ENCODE peak calls at places on chromosomes 13 and 19, in eight cellular contexts. W, S, O, B, F, Q, J and R are unnamed samples.

GRCh38 chr13:39577203-39577602 is 25.8 kb downstream of the LHFPL6 start:
- DNase-seq in W (no peak), S (no peak), O (no peak), B (no peak), F (no peak), Q (no peak), J (no peak), R (no peak)

GRCh38 chr19:4023600-4024398 is 16.3 kb downstream of the PIAS4 start:
- DNase-seq in W (no peak), S (no peak), O (no peak), B (peak), F (no peak), Q (no peak), J (no peak), R (no peak)

GRCh38 chr19:10776900-10777650 is 58.9 kb downstream of the TMED1 start:
- DNase-seq in W (no peak), S (no peak), O (no peak), B (no peak), F (no peak), Q (no peak), J (no peak), R (no peak)

GRCh38 chr19:38046254-38047047 is 139.4 kb downstream of the SIPA1L3 start:
- DNase-seq in W (no peak), S (no peak), O (no peak), B (no peak), F (no peak), Q (no peak), J (no peak), R (no peak)

GRCh38 chr19:30229524-30230174 is 142.5 kb upstream of the ZNF536 start:
- DNase-seq in W (no peak), S (peak), O (peak), B (peak), F (peak), Q (no peak), J (no peak), R (no peak)

GRCh38 chr13:46341112-46341711 is 45.8 kb downstream of the RUBCNL start:
- DNase-seq in W (no peak), S (no peak), O (no peak), B (no peak), F (no peak), Q (no peak), J (peak), R (no peak)

GRCh38 chr19:18322318-18322758 is 538 bp downstream of the LSM4 start:
- DNase-seq in W (peak), S (peak), O (no peak), B (peak), F (peak), Q (peak), J (no peak), R (no peak)

GRCh38 chr19:39820696-39821095 is 13.3 kb downstream of the DYRK1B start:
- DNase-seq in W (no peak), S (no peak), O (no peak), B (no peak), F (no peak), Q (no peak), J (no peak), R (no peak)

GRCh38 chr13:77002590-77003190 is 10.8 kb downstream of the CLN5 start:
- DNase-seq in W (peak), S (no peak), O (no peak), B (peak), F (peak), Q (no peak), J (no peak), R (no peak)

GRCh38 chr13:53342623-53343022 is 314.0 kb downstream of the OLFM4 start:
- DNase-seq in W (no peak), S (no peak), O (no peak), B (no peak), F (no peak), Q (no peak), J (no peak), R (no peak)

GRCh38 chr13:36175621-36176020 is 38.7 kb downstream of the SOHLH2 start:
- DNase-seq in W (no peak), S (no peak), O (no peak), B (no peak), F (no peak), Q (no peak), J (no peak), R (no peak)

GRCh38 chr19:52896431-52897148 is 845 bp downstream of the ZNF320 start:
- DNase-seq in W (no peak), S (peak), O (no peak), B (peak), F (peak), Q (no peak), J (peak), R (no peak)

GRCh38 chr13:35474551-35474950 is 1.9 kb downstream of the MAB21L1 start:
- DNase-seq in W (no peak), S (no peak), O (no peak), B (no peak), F (no peak), Q (no peak), J (no peak), R (no peak)

GRCh38 chr19:47729468-47729798 is 15.9 kb upstream of the NOP53 start:
- DNase-seq in W (no peak), S (no peak), O (no peak), B (peak), F (peak), Q (no peak), J (no peak), R (no peak)

GRCh38 chr13:113539176-113539575 is 45.4 kb upstream of the TFDP1 start:
- DNase-seq in W (no peak), S (no peak), O (no peak), B (no peak), F (no peak), Q (no peak), J (no peak), R (no peak)

GRCh38 chr19:5850743-5851293 is 431 bp downstream of the FUT3 start:
- DNase-seq in W (no peak), S (no peak), O (no peak), B (no peak), F (no peak), Q (no peak), J (peak), R (no peak)

GRCh38 chr13:74847966-74848365 is 634.0 kb downstream of the TBC1D4 start:
- DNase-seq in W (no peak), S (no peak), O (no peak), B (no peak), F (no peak), Q (no peak), J (no peak), R (no peak)

GRCh38 chr19:3343619-3344502 is 22.5 kb upstream of the NFIC start:
- DNase-seq in W (peak), S (peak), O (peak), B (peak), F (peak), Q (no peak), J (peak), R (peak)

GRCh38 chr13:110443633-110444225 is 117.8 kb downstream of the RAB20 start:
- DNase-seq in W (no peak), S (no peak), O (no peak), B (no peak), F (no peak), Q (no peak), J (no peak), R (no peak)

GRCh38 chr13:79837741-79838450 is 356.9 kb downstream of the NDFIP2 start:
- DNase-seq in W (no peak), S (no peak), O (no peak), B (no peak), F (peak), Q (no peak), J (no peak), R (no peak)

GRCh38 chr19:45677351-45678230 is 9.6 kb downstream of the GIPR start:
- DNase-seq in W (no peak), S (peak), O (peak), B (peak), F (peak), Q (no peak), J (no peak), R (peak)

GRCh38 chr19:44637390-44637764 is 6.3 kb upstream of the PVR start:
- DNase-seq in W (no peak), S (no peak), O (no peak), B (no peak), F (no peak), Q (no peak), J (no peak), R (no peak)

GRCh38 chr19:8663920-8664670 is 33.7 kb downstream of the NFILZ start:
- DNase-seq in W (no peak), S (no peak), O (no peak), B (no peak), F (no peak), Q (no peak), J (no peak), R (no peak)

GRCh38 chr19:51125421-51126075 is 842 bp downstream of the SIGLEC9 start:
- DNase-seq in W (no peak), S (no peak), O (no peak), B (no peak), F (no peak), Q (no peak), J (no peak), R (no peak)

GRCh38 chr19:19599190-19599535 is 19.3 kb downstream of the PBX4 start:
- DNase-seq in W (no peak), S (no peak), O (no peak), B (no peak), F (no peak), Q (no peak), J (no peak), R (no peak)

GRCh38 chr19:45824041-45824471 is 8.9 kb upstream of the RSPH6A start:
- DNase-seq in W (peak), S (no peak), O (no peak), B (peak), F (no peak), Q (peak), J (no peak), R (no peak)

GRCh38 chr13:75312884-75313520 is 169.0 kb downstream of the TBC1D4 start:
- DNase-seq in W (no peak), S (no peak), O (no peak), B (no peak), F (no peak), Q (no peak), J (no peak), R (no peak)

GRCh38 chr13:25153736-25154135 is 18.4 kb downstream of the AMER2 start:
- DNase-seq in W (no peak), S (peak), O (no peak), B (peak), F (no peak), Q (no peak), J (no peak), R (peak)

GRCh38 chr19:42197375-42197817 is 20.1 kb downstream of the DEDD2 start:
- DNase-seq in W (no peak), S (no peak), O (no peak), B (no peak), F (no peak), Q (no peak), J (no peak), R (no peak)

GRCh38 chr13:73691891-73692290 is 442.3 kb downstream of the KLF12 start:
- DNase-seq in W (no peak), S (no peak), O (no peak), B (no peak), F (no peak), Q (no peak), J (no peak), R (no peak)